ENCODE peak calls at places on chromosomes 5 and 9, in seven cellular contexts. N is SK-N-SH, Z is HepG2, H is A549, U is K562, C is GM12878, B is HCT116. S is an unnamed sample. For H3K9me3, the result is how much of the 10 kb centered on the place peaks cover.

GRCh38 chr9:134909511-134910105 is 8.1 kb downstream of the FCN1 start:
- DNase-seq in N (no peak), Z (no peak), H (no peak), U (no peak), C (no peak), B (no peak), S (no peak)

GRCh38 chr5:63228154-63228553 is 649.5 kb downstream of the LRRC70 start:
- DNase-seq in N (no peak), Z (no peak), H (no peak), U (no peak), C (no peak), B (no peak), S (no peak)

GRCh38 chr5:173238312-173239232 is 3.6 kb upstream of the NKX2-5 start:
- DNase-seq in N (peak), Z (no peak), H (no peak), U (no peak), C (no peak), B (no peak), S (no peak)

GRCh38 chr5:131272365-131273123 is 8.7 kb downstream of the CDC42SE2 start:
- DNase-seq in N (no peak), Z (no peak), H (no peak), U (no peak), C (no peak), B (no peak), S (no peak)

GRCh38 chr5:757931-758697 is 26.4 kb downstream of the ZDHHC11B start:
- DNase-seq in N (peak), Z (peak), H (no peak), U (no peak), C (no peak), B (no peak), S (no peak)

GRCh38 chr5:123359454-123359853 is 63.7 kb downstream of the CEP120 start:
- DNase-seq in N (no peak), Z (no peak), H (no peak), U (no peak), C (no peak), B (no peak), S (no peak)

GRCh38 chr9:13082796-13083195 is 196.7 kb downstream of the MPDZ start:
- DNase-seq in N (no peak), Z (no peak), H (no peak), U (no peak), C (no peak), B (no peak), S (no peak)

GRCh38 chr5:1276930-1277329 is 17.9 kb downstream of the TERT start:
- DNase-seq in N (no peak), Z (no peak), H (no peak), U (no peak), C (no peak), B (no peak), S (no peak)

GRCh38 chr9:82354260-82354659 is 365.7 kb downstream of the SPATA31D1 start:
- DNase-seq in N (no peak), Z (no peak), H (no peak), U (no peak), C (no peak), B (no peak), S (no peak)

GRCh38 chr5:174527936-174528557 is 196.3 kb upstream of the MSX2 start:
- DNase-seq in N (no peak), Z (no peak), H (no peak), U (no peak), C (no peak), B (no peak), S (no peak)

GRCh38 chr5:158660726-158661125 is 439.0 kb downstream of the EBF1 start:
- DNase-seq in N (no peak), Z (no peak), H (no peak), U (no peak), C (no peak), B (no peak), S (no peak)

DNA sequence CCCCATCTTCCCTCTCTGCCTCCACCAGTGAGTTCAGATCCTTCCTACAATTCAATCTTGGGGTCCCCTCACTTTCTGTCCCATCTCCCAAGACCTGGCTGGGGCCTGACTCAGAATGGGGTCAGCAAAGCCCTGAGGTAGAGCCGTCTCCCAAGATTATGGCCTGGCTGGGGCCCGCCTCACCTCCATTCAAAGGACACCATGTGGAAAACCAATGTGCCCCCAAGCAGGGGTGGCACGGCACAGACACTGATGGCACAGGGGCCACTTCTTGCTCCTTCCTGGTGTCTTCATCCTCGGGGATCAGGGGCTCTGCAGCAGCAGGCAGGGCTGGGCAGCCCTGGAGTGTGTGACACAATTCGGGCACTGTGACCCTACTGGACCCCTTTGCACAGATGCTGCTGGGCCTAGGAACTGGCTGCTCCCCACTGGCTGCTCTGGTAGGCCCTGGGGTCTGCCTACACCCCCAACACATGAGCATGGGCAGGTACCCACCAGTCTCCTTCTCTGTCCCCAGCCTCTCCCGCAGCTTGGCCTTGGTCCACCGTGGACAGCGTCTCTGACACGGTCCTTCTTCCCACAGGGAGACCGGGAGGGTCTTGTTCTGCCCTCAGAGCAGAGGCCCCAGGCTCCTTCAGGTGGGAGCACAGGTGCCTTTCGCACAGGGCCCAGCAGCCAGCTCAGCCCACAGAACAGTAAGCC is 89.6 kb downstream of the ADAMTS2 start:
- DNase-seq in N (no peak), Z (no peak), H (no peak), U (no peak), C (no peak), B (no peak), S (no peak)
- TF ChIP-seq REST in N (no peak), Z (no peak), H (no peak), U (no peak), C (no peak), B (no peak), S (no peak)

DNA sequence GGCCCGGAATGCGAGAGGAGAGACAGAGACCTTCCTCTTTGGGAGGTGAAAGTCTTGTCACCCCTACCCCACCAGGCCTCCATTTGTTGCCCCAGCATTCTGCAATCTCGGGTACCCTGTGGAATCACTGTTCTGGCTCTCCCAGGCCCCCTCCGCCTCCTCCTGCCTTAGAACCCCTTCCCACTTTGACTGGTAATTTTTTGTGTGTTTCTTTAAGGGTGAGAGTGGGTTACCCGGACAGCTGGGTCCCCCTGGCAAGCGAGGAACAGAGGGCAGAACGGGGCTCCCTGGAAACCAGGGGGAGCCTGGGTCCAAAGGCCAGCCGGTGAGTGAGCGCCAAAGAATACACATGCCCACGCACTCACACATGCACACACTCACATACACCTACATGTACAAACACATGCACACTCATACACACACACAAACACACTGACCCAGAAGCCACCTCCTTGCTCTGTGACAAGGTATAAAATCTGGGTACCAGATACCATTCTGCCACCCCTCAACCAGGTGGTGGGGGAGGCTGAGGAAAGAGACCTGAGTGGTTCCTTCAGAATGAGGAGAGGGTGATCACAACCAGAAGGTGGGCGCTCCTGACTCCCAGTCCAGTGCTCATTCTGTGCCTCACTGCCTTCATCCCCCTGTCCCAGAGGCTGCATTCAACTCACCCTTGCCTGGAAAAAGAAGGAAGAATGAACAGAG is 30.9 kb upstream of the ORM1 start:
- DNase-seq in N (no peak), Z (no peak), H (no peak), U (no peak), C (no peak), B (no peak), S (no peak)
- H3K9me3 ChIP-seq in N (under half), Z (under half), H (under half), U (under half), C (under half), B (under half), S (under half)

GRCh38 chr5:107430077-107430625 is 240.6 kb downstream of the EFNA5 start:
- DNase-seq in N (peak), Z (no peak), H (no peak), U (no peak), C (no peak), B (no peak), S (no peak)
- H3K4me3 ChIP-seq in N (no peak), Z (no peak), H (peak), U (no peak), C (no peak), B (no peak), S (no peak)

GRCh38 chr9:114720296-114720695 is 38.3 kb upstream of the TEX48 start:
- DNase-seq in N (no peak), Z (no peak), H (no peak), U (no peak), C (no peak), B (no peak), S (no peak)

GRCh38 chr9:114719290-114719689 is 37.3 kb upstream of the TEX48 start:
- DNase-seq in N (no peak), Z (no peak), H (no peak), U (no peak), C (no peak), B (no peak), S (no peak)

GRCh38 chr9:114718801-114719221 is 36.8 kb upstream of the TEX48 start:
- DNase-seq in N (no peak), Z (no peak), H (no peak), U (peak), C (no peak), B (peak), S (no peak)

GRCh38 chr9:114721491-114722362 is 39.7 kb upstream of the TEX48 start:
- DNase-seq in N (no peak), Z (peak), H (peak), U (no peak), C (no peak), B (no peak), S (no peak)

GRCh38 chr9:114717908-114718486 is 36.0 kb upstream of the TEX48 start:
- DNase-seq in N (no peak), Z (no peak), H (no peak), U (no peak), C (no peak), B (no peak), S (no peak)
- TF ChIP-seq REST in N (no peak), Z (no peak), H (no peak), U (no peak), C (no peak), B (no peak), S (no peak)

DNA sequence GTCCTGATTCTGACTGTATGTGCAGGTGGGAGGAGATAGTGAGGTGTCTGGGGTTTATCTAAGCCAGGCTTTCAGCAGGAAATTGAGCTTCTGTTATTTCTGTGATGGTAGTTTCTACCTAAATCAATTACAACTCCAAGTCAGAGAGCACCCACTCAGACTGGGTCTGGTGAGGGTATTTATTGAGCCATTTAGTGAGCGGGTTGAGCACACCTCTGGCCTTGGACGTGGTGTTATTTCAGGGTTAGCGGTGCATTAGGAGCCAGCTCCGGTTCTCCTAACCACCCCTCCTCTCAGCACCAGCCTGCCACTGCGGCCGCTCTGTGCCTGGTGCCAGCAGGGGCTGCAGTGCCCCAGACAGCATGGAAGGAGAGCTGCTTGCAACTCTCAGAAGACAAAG is 238.9 kb downstream of the CACNA1B start:
- DNase-seq in N (peak), Z (no peak), H (no peak), U (no peak), C (no peak), B (no peak), S (no peak)
- H3K9me3 ChIP-seq in N (under half), Z (under half), H (under half), U (under half), C (under half), B (under half), S (under half)

GRCh38 chr5:69170969-69171368 is 4.0 kb downstream of the CCNB1 start:
- DNase-seq in N (no peak), Z (no peak), H (no peak), U (no peak), C (no peak), B (no peak), S (no peak)
- H3K4me3 ChIP-seq in N (no peak), Z (no peak), H (no peak), U (no peak), C (no peak), B (no peak), S (no peak)

DNA sequence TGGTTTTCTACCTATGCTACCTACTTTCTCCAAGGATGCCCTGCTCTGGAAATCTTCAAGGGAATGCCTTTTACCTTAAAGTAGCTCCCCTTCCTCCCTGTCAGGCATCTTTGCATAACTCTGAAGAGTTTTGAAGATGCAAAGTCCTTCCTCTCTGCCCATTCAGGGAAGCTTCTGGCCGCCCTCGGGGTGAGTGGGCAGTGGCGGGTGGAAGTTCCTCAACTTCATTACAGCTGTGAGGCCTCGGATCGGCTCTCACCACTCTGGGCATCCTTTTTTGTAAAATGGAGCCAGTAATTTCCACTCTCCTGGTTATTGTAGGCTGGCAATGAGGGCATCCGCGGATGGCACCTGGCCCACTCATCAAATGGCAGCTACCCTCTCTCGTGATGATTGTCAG is 31.7 kb upstream of the STXBP1 start:
- DNase-seq in N (no peak), Z (no peak), H (no peak), U (no peak), C (no peak), B (no peak), S (no peak)
- TF ChIP-seq REST in N (no peak), Z (no peak), H (no peak), U (no peak), C (no peak), B (no peak), S (no peak)

S was measured in Panc1.